ENCODE peak calls at places on chromosome 15, in nine cellular contexts. V is CD8-positive, alpha-beta memory T cell; R is PC-3; B is foreskin fibroblast; S is CD4-positive, alpha-beta memory T cell; I is ovary; F is aorta; L is ascending aorta; J is SK-N-SH. E is an unnamed sample.

GRCh38 chr15:70437089-70437488 is 326.3 kb downstream of the UACA start:
- DNase-seq in R (no peak), S (no peak), F (no peak), I (no peak), V (no peak), L (no peak), B (no peak), J (no peak), E (no peak)

GRCh38 chr15:71691700-71692417 is 118.5 kb upstream of the NR2E3 start:
- DNase-seq in I (no peak), S (no peak), F (no peak), B (no peak), R (peak; percentile 86), L (no peak), J (no peak), V (no peak), E (peak; percentile 95)

GRCh38 chr15:68230157-68231100 is 901 bp upstream of the CLN6 start:
- DNase-seq in I (no peak), R (peak; percentile 3), V (no peak), J (peak; percentile 35), L (no peak), F (no peak), B (peak; percentile 41), S (no peak), E (no peak)

GRCh38 chr15:70091649-70092461 is 5.9 kb downstream of the TLE3 start:
- DNase-seq in I (no peak), J (peak; percentile 81), L (no peak), V (no peak), S (peak; percentile 16), B (no peak), F (no peak), R (peak; percentile 70), E (no peak)

GRCh38 chr15:60673918-60674558 is 195.1 kb upstream of the ICE2 start:
- DNase-seq in V (no peak), S (no peak), R (peak; percentile 80), J (peak; percentile 20), F (peak; percentile 69), B (peak; percentile 91), L (no peak), I (peak; percentile 30), E (peak; percentile 93)

GRCh38 chr15:27681038-27681437 is 418.1 kb downstream of the OCA2 start:
- DNase-seq in L (no peak), I (no peak), R (no peak), J (peak; percentile 49), S (no peak), B (no peak), V (no peak), F (no peak), E (no peak)

GRCh38 chr15:66772967-66773873 is 71.2 kb downstream of the SMAD6 start:
- DNase-seq in L (no peak), S (no peak), J (peak; percentile 55), F (peak; percentile 57), I (no peak), R (no peak), B (no peak), V (no peak), E (peak; percentile 68)

GRCh38 chr15:41258706-41259471 is 27.8 kb downstream of the CHP1 start:
- DNase-seq in L (no peak), R (peak; percentile 91), F (no peak), J (no peak), V (no peak), I (no peak), B (no peak), S (no peak), E (peak; percentile 75)

GRCh38 chr15:91128028-91128427 is 28.0 kb downstream of the SV2B start:
- DNase-seq in V (no peak), L (no peak), B (no peak), I (no peak), F (no peak), J (no peak), S (no peak), R (no peak), E (no peak)

GRCh38 chr15:62067448-62068044 is 769 bp downstream of the C2CD4A start:
- DNase-seq in I (peak; percentile 37), F (peak; percentile 56), B (no peak), L (no peak), R (peak; percentile 11), S (peak; percentile 31), V (peak; percentile 6), J (peak; percentile 49), E (no peak)

GRCh38 chr15:47715856-47716445 is 1.4 kb upstream of the SEMA6D start:
- DNase-seq in J (no peak), V (no peak), I (peak; percentile 67), R (no peak), B (peak; percentile 31), S (no peak), F (peak; percentile 65), L (no peak), E (peak; percentile 61)

GRCh38 chr15:77797270-77797669 is 164.6 kb upstream of the LINGO1 start:
- DNase-seq in V (no peak), L (no peak), R (no peak), S (no peak), F (no peak), I (no peak), B (no peak), J (no peak), E (no peak)

GRCh38 chr15:99709243-99709986 is 23.8 kb downstream of the LYSMD4 start:
- DNase-seq in S (no peak), J (no peak), I (no peak), R (no peak), L (no peak), V (no peak), B (no peak), F (no peak), E (no peak)

GRCh38 chr15:45847645-45848044 is 212.8 kb downstream of the SQOR start:
- DNase-seq in R (no peak), V (no peak), F (no peak), B (no peak), L (no peak), S (no peak), I (no peak), J (no peak), E (no peak)

GRCh38 chr15:45854455-45855202 is 219.8 kb downstream of the SQOR start:
- DNase-seq in V (no peak), B (no peak), S (no peak), I (no peak), L (no peak), F (no peak), R (no peak), J (no peak), E (no peak)

DNA sequence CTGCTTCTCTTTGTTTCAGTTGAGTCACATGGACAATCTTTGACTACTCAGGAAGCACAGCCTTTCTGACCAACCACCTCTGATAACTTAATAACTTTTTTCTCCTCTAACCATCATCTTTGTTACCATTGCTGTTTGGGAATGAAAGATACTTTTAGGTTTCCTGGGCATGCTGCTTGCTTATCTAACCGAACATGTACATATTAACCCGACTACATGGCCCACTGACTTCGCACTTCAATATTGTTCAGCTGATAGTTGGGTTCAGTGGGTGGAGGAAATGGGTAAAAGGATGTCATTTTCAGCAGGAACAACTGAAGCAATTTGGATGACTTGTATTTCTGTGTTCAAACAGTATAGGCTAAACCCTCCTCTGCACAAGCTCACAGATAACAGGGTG is 214.3 kb downstream of the SQOR start:
- DNase-seq in L (no peak), R (no peak), I (no peak), B (no peak), S (no peak), V (no peak), F (no peak), J (no peak), E (no peak)
- H3K4me3 ChIP-seq in L (no peak overlapping the region), R (no peak overlapping the region), I (no peak overlapping the region), B (no peak overlapping the region), S (no peak overlapping the region), V (no peak overlapping the region), F (no peak overlapping the region), J (no peak overlapping the region), E (no peak overlapping the region)

DNA sequence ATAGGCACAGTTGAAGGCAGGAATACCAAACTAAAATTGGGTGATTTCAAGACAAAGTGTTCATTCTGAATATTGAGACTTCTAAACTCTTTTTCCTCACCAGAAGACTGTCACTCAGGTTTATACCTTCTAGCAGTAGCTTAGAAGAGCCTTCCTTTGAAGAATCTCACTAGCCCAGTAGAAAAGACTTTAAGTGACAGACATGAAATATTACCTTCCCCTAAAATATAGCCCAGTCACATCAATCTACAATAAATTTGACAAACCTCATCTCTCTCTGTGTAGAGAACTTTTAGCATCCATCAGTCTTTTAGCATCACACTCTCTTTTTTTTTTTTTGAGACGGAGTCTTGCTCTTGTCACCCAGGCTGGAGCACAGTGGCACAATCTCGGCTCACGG is 97.5 kb downstream of the HERC1 start:
- DNase-seq in B (no peak), I (no peak), S (no peak), J (no peak), F (no peak), R (no peak), V (no peak), L (no peak), E (no peak)
- H3K4me3 ChIP-seq in B (no peak overlapping the region), I (no peak overlapping the region), S (no peak overlapping the region), J (no peak overlapping the region), F (no peak overlapping the region), R (no peak overlapping the region), V (no peak overlapping the region), L (no peak overlapping the region), E (no peak overlapping the region)

GRCh38 chr15:82807920-82808633 is 1.4 kb upstream of the WHAMM start:
- DNase-seq in J (no peak), V (no peak), F (no peak), I (no peak), L (no peak), B (no peak), R (no peak), S (no peak), E (no peak)

GRCh38 chr15:82810061-82810862 is 834 bp downstream of the WHAMM start:
- DNase-seq in B (peak; percentile 34), J (peak; percentile 80), S (peak; percentile 50), V (no peak), L (no peak), I (peak; percentile 47), R (peak; percentile 39), F (peak; percentile 53), E (peak; percentile 66)

GRCh38 chr15:82809308-82810060 is at the start of gene WHAMM:
- DNase-seq in F (peak; percentile 99), B (peak; percentile 97), S (peak; percentile 97), I (peak; percentile 98), R (peak; percentile 98), L (peak; percentile 99), V (peak; percentile 93), J (peak; percentile 95), E (peak; percentile 98)

GRCh38 chr15:82810863-82811421 is 1.5 kb downstream of the WHAMM start:
- DNase-seq in I (no peak), S (peak; percentile 87), F (no peak), V (peak; percentile 13), J (no peak), L (no peak), B (no peak), R (peak; percentile 10), E (no peak)

GRCh38 chr15:82808634-82809041 is 790 bp upstream of the WHAMM start:
- DNase-seq in J (no peak), B (no peak), R (no peak), S (no peak), I (no peak), F (no peak), L (no peak), V (no peak), E (no peak)
- H3K4me3 ChIP-seq in J (peak overlapping the region; percentile 88), B (no peak overlapping the region), R (peak overlapping the region; percentile 90), S (no peak overlapping the region), I (peak overlapping the region; percentile 82), F (no peak overlapping the region), L (peak overlapping the region; percentile 91), V (peak overlapping the region; percentile 68), E (no peak overlapping the region)

DNA sequence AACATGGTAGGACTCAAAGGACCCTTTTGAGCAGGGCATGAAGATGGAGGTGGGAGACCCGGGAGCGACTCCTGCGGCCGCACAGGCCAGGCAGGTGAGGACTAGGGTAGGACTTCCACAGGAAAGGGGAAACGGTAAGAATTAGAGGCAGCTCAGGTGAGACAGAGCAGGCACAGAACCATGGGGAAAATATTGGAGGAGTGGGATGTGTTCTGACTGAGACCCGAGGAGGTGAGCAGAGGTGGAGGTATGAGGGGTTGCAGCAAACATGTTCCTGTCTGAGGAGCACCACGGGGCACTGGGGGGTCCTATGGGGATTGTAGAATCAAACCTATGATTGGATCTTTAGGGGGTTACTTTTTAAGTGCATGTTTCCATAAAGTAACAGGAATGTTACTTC is 1.4 kb upstream of the ISG20 start:
- DNase-seq in J (no peak), R (no peak), F (no peak), L (no peak), B (no peak), I (no peak), S (no peak), V (no peak), E (no peak)
- H3K4me3 ChIP-seq in J (no peak overlapping the region), R (no peak overlapping the region), F (no peak overlapping the region), L (no peak overlapping the region), B (no peak overlapping the region), I (no peak overlapping the region), S (peak overlapping the region; percentile 75), V (peak overlapping the region; percentile 68), E (no peak overlapping the region)

E was measured in fibroblast of the aortic adventitia.